ENCODE peak calls at places on chromosomes 1 and 21, in ten cellular contexts. P is GM23248; S is transverse colon; I is fibroblast of lung; Q is CD4-positive, alpha-beta memory T cell; J is ovary; F is ascending aorta; W is psoas muscle; E is K562; G is mammary epithelial cell. M is an unnamed sample.

GRCh38 chr1:217482356-217483102 is 148.4 kb downstream of the GPATCH2 start:
- DNase-seq in P (peak; percentile 91), S (no peak), I (peak; percentile 69), Q (no peak), J (no peak), F (no peak), W (no peak), E (no peak), G (peak; percentile 82), M (no peak)

GRCh38 chr1:114316204-114316603 is 162.5 kb upstream of the SYT6 start:
- DNase-seq in P (no peak), S (no peak), I (no peak), Q (no peak), J (no peak), F (no peak), W (no peak), E (no peak), G (no peak), M (no peak)

GRCh38 chr1:243642936-243643335 is 207.1 kb downstream of the AKT3 start:
- DNase-seq in P (peak; percentile 67), S (no peak), I (peak; percentile 17), Q (no peak), J (no peak), F (no peak), W (no peak), E (no peak), G (no peak), M (no peak)

GRCh38 chr1:59605761-59606160 is 209.0 kb upstream of the HOOK1 start:
- DNase-seq in P (peak; percentile 47), S (no peak), I (no peak), Q (no peak), J (no peak), F (no peak), W (no peak), E (no peak), G (peak; percentile 16), M (no peak)

GRCh38 chr1:40877681-40878080 is 15.5 kb upstream of the CITED4 start:
- DNase-seq in P (peak; percentile 91), S (peak; percentile 33), I (peak; percentile 82), Q (no peak), J (peak; percentile 43), F (peak; percentile 94), W (peak; percentile 60), E (no peak), G (peak; percentile 93), M (peak; percentile 54)

GRCh38 chr1:65921461-65921860 is 128.8 kb downstream of the PDE4B start:
- DNase-seq in P (no peak), S (no peak), I (no peak), Q (no peak), J (no peak), F (no peak), W (no peak), E (no peak), G (no peak), M (no peak)

GRCh38 chr1:119771770-119772169 is 3.1 kb upstream of the HMGCS2 start:
- DNase-seq in P (no peak), S (no peak), I (peak; percentile 65), Q (no peak), J (no peak), F (no peak), W (no peak), E (no peak), G (no peak), M (no peak)

GRCh38 chr1:214650664-214651063 is 47.7 kb downstream of the CENPF start:
- DNase-seq in P (no peak), S (no peak), I (no peak), Q (no peak), J (no peak), F (no peak), W (no peak), E (no peak), G (no peak), M (no peak)

GRCh38 chr1:201265771-201266170 is 17.5 kb upstream of the PKP1 start:
- DNase-seq in P (peak; percentile 49), S (no peak), I (peak; percentile 21), Q (no peak), J (no peak), F (no peak), W (no peak), E (no peak), G (peak; percentile 54), M (no peak)

GRCh38 chr1:240575976-240576666 is 35.8 kb downstream of the GREM2 start:
- DNase-seq in P (peak; percentile 82), S (no peak), I (peak; percentile 67), Q (peak; percentile 75), J (no peak), F (no peak), W (no peak), E (no peak), G (no peak), M (no peak)

GRCh38 chr21:46675595-46676280 is 40.3 kb downstream of the PRMT2 start:
- DNase-seq in P (peak; percentile 30), S (no peak), I (peak; percentile 39), Q (no peak), J (no peak), F (no peak), W (no peak), E (no peak), G (no peak), M (no peak)

GRCh38 chr1:82388679-82389078 is 587.9 kb downstream of the ADGRL2 start:
- DNase-seq in P (peak; percentile 15), S (no peak), I (peak; percentile 38), Q (no peak), J (no peak), F (no peak), W (no peak), E (no peak), G (peak; percentile 97), M (no peak)

GRCh38 chr1:228317411-228317828 is 89.2 kb downstream of the TRIM11 start:
- DNase-seq in P (no peak), S (no peak), I (no peak), Q (no peak), J (peak; percentile 11), F (no peak), W (no peak), E (no peak), G (no peak), M (no peak)

GRCh38 chr1:16927711-16928485 is 6.2 kb downstream of the CROCC start:
- DNase-seq in P (no peak), S (no peak), I (no peak), Q (no peak), J (no peak), F (no peak), W (no peak), E (no peak), G (no peak), M (no peak)

GRCh38 chr21:28949318-28949717 is 43.4 kb downstream of the LTN1 start:
- DNase-seq in P (no peak), S (no peak), I (no peak), Q (no peak), J (no peak), F (no peak), W (no peak), E (no peak), G (no peak), M (no peak)

GRCh38 chr21:28938726-28939125 is 54.0 kb downstream of the LTN1 start:
- DNase-seq in P (no peak), S (no peak), I (no peak), Q (no peak), J (no peak), F (no peak), W (no peak), E (no peak), G (no peak), M (no peak)

GRCh38 chr21:28944296-28944695 is 48.4 kb downstream of the LTN1 start:
- DNase-seq in P (peak; percentile 28), S (no peak), I (no peak), Q (no peak), J (no peak), F (no peak), W (no peak), E (no peak), G (no peak), M (no peak)

GRCh38 chr21:28937737-28938136 is 54.9 kb downstream of the LTN1 start:
- DNase-seq in P (no peak), S (no peak), I (no peak), Q (no peak), J (no peak), F (no peak), W (no peak), E (no peak), G (no peak), M (no peak)

DNA sequence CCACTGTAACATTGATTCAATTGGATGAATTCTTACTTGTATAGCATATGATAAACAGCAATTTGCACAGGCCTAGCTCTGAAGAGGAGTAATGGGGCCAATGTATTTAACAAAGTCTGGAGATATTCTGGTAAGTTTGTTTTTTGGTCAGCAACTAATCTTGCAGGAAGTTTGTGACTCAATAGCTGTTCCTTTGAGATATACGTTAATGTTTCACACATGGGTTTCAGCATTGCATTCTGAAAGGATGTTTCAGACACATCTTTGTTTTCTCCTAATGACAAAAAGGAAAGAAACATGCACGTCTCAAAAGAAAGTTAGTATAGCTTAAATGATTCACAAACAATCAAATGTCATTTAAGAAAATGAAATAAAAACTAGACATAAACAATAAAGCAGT is 49.0 kb downstream of the LTN1 start:
- DNase-seq in P (peak; percentile 68), S (no peak), I (no peak), Q (no peak), J (no peak), F (no peak), W (no peak), E (no peak), G (no peak), M (no peak)
- H3K27ac ChIP-seq in P (peak overlapping the region; percentile 43), S (no peak overlapping the region), I (no peak overlapping the region), Q (no peak overlapping the region), J (no peak overlapping the region), F (peak overlapping the region; percentile 43), W (no peak overlapping the region), E (no peak overlapping the region), G (no peak overlapping the region), M (no peak overlapping the region)

DNA sequence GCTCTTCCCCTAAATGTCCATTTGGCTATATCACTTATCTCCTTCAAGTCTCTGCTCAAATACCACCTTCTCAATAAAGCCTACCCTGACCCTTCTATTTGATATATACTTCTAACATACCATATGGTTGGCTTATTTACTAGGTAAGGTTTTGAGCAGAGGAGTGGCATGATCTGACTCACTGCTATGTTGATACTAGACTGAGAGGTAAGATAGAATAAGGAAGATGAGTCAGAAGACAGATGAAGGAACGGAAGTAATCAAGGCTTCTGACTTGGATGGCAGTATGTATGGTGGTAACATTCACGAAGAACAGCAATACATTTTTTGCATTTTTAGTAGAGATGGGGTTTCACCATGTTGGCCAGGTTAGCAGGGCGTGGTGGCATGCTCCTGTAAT is 4.8 kb upstream of the HRNR start:
- DNase-seq in P (no peak), S (no peak), I (no peak), Q (no peak), J (no peak), F (no peak), W (no peak), E (no peak), G (peak; percentile 77), M (no peak)
- H3K4me3 ChIP-seq in P (no peak overlapping the region), S (no peak overlapping the region), I (no peak overlapping the region), Q (no peak overlapping the region), J (no peak overlapping the region), F (no peak overlapping the region), W (no peak overlapping the region), E (no peak overlapping the region), G (no peak overlapping the region), M (no peak overlapping the region)

GRCh38 chr1:30525631-30525979 is 197.8 kb downstream of the MATN1 start:
- DNase-seq in P (no peak), S (no peak), I (no peak), Q (no peak), J (no peak), F (no peak), W (no peak), E (no peak), G (no peak), M (no peak)
- H3K27ac ChIP-seq in P (no peak overlapping the region), S (no peak overlapping the region), I (no peak overlapping the region), Q (no peak overlapping the region), J (no peak overlapping the region), F (no peak overlapping the region), W (peak overlapping the region; percentile 90), E (no peak overlapping the region), G (no peak overlapping the region), M (no peak overlapping the region)

GRCh38 chr1:26279598-26280332 is at the start of gene SH3BGRL3:
- DNase-seq in P (peak; percentile 92), S (peak; percentile 93), I (peak; percentile 82), Q (peak; percentile 88), J (peak; percentile 87), F (peak; percentile 94), W (peak; percentile 91), E (peak; percentile 96), G (peak; percentile 86), M (peak; percentile 89)
- H3K4me3 ChIP-seq in P (peak within 1 kb of the TSS; percentile 85), S (peak within 1 kb of the TSS; percentile 82), I (peak within 1 kb of the TSS; percentile 79), Q (peak within 1 kb of the TSS; percentile 50), J (peak within 1 kb of the TSS; percentile 80), F (peak within 1 kb of the TSS; percentile 73), W (peak within 1 kb of the TSS; percentile 78), E (peak within 1 kb of the TSS; percentile 47), G (peak within 1 kb of the TSS; percentile 70), M (peak within 1 kb of the TSS; percentile 98)

M was measured in left lung.